ENCODE peak calls at places on chromosomes 16 and 17, in eight cellular contexts. One of them, this sample, is unnamed.

GRCh38 chr17:7443499-7444485 is 1.1 kb upstream of the CHRNB1 start:
- DNase-seq in activated CD4-positive, alpha-beta memory T cell treated with anti-CD3 and anti-CD28 coated beads, Interleukin-2, amount 10 ng/mL, durations not matched to agents 7 days and 5 days: no peak
- DNase-seq in NCI-H774: no peak
- DNase-seq in NCI-H69: no peak
- DNase-seq in NCI-H1092 treated with DMSO at 0.1 percent for 48 hours: no peak
- DNase-seq in epithelial cell of prostate: peak
- DNase-seq in kidney glomerular epithelial cell: no peak
- DNase-seq in hepatic stellate cell: peak
- DNase-seq in this sample: no peak

GRCh38 chr16:48627148-48627547 is 17.2 kb upstream of the N4BP1 start:
- DNase-seq in hepatic stellate cell: no peak
- DNase-seq in epithelial cell of prostate: no peak
- DNase-seq in NCI-H69: no peak
- DNase-seq in kidney glomerular epithelial cell: no peak
- DNase-seq in NCI-H774: no peak
- DNase-seq in NCI-H1092 treated with DMSO at 0.1 percent for 48 hours: no peak
- DNase-seq in activated CD4-positive, alpha-beta memory T cell treated with anti-CD3 and anti-CD28 coated beads, Interleukin-2, amount 10 ng/mL, durations not matched to agents 7 days and 5 days: no peak
- DNase-seq in this sample: no peak

GRCh38 chr16:79381552-79382042 is 218.9 kb downstream of the MAF start:
- DNase-seq in epithelial cell of prostate: no peak
- DNase-seq in NCI-H774: no peak
- DNase-seq in hepatic stellate cell: no peak
- DNase-seq in NCI-H69: no peak
- DNase-seq in kidney glomerular epithelial cell: no peak
- DNase-seq in NCI-H1092 treated with DMSO at 0.1 percent for 48 hours: no peak
- DNase-seq in activated CD4-positive, alpha-beta memory T cell treated with anti-CD3 and anti-CD28 coated beads, Interleukin-2, amount 10 ng/mL, durations not matched to agents 7 days and 5 days: no peak
- DNase-seq in this sample: no peak

GRCh38 chr17:2701996-2702741 is 9.4 kb downstream of the CLUH start:
- DNase-seq in NCI-H774: no peak
- DNase-seq in epithelial cell of prostate: no peak
- DNase-seq in NCI-H69: no peak
- DNase-seq in hepatic stellate cell: no peak
- DNase-seq in NCI-H1092 treated with DMSO at 0.1 percent for 48 hours: no peak
- DNase-seq in kidney glomerular epithelial cell: no peak
- DNase-seq in activated CD4-positive, alpha-beta memory T cell treated with anti-CD3 and anti-CD28 coated beads, Interleukin-2, amount 10 ng/mL, durations not matched to agents 7 days and 5 days: no peak
- DNase-seq in this sample: no peak

GRCh38 chr17:78910885-78911284 is 7.9 kb upstream of the CEP295NL start:
- DNase-seq in hepatic stellate cell: no peak
- DNase-seq in NCI-H1092 treated with DMSO at 0.1 percent for 48 hours: no peak
- DNase-seq in NCI-H69: no peak
- DNase-seq in kidney glomerular epithelial cell: no peak
- DNase-seq in activated CD4-positive, alpha-beta memory T cell treated with anti-CD3 and anti-CD28 coated beads, Interleukin-2, amount 10 ng/mL, durations not matched to agents 7 days and 5 days: no peak
- DNase-seq in epithelial cell of prostate: no peak
- DNase-seq in NCI-H774: no peak
- DNase-seq in this sample: no peak

GRCh38 chr17:74123866-74124265 is 79.6 kb upstream of the RPL38 start:
- DNase-seq in kidney glomerular epithelial cell: no peak
- DNase-seq in activated CD4-positive, alpha-beta memory T cell treated with anti-CD3 and anti-CD28 coated beads, Interleukin-2, amount 10 ng/mL, durations not matched to agents 7 days and 5 days: no peak
- DNase-seq in NCI-H1092 treated with DMSO at 0.1 percent for 48 hours: no peak
- DNase-seq in NCI-H774: no peak
- DNase-seq in NCI-H69: no peak
- DNase-seq in hepatic stellate cell: no peak
- DNase-seq in epithelial cell of prostate: no peak
- DNase-seq in this sample: no peak

GRCh38 chr16:74451951-74452758 is 30.9 kb upstream of the CLEC18B start:
- DNase-seq in activated CD4-positive, alpha-beta memory T cell treated with anti-CD3 and anti-CD28 coated beads, Interleukin-2, amount 10 ng/mL, durations not matched to agents 7 days and 5 days: no peak
- DNase-seq in kidney glomerular epithelial cell: peak
- DNase-seq in NCI-H1092 treated with DMSO at 0.1 percent for 48 hours: no peak
- DNase-seq in NCI-H69: no peak
- DNase-seq in hepatic stellate cell: no peak
- DNase-seq in NCI-H774: no peak
- DNase-seq in epithelial cell of prostate: no peak
- DNase-seq in this sample: no peak

GRCh38 chr16:8962393-8963009 is 1.2 kb downstream of the USP7 start:
- DNase-seq in NCI-H69: peak
- DNase-seq in NCI-H774: no peak
- DNase-seq in hepatic stellate cell: no peak
- DNase-seq in epithelial cell of prostate: no peak
- DNase-seq in activated CD4-positive, alpha-beta memory T cell treated with anti-CD3 and anti-CD28 coated beads, Interleukin-2, amount 10 ng/mL, durations not matched to agents 7 days and 5 days: peak
- DNase-seq in NCI-H1092 treated with DMSO at 0.1 percent for 48 hours: peak
- DNase-seq in kidney glomerular epithelial cell: no peak
- DNase-seq in this sample: no peak

GRCh38 chr17:66459811-66460270 is 157.4 kb downstream of the PRKCA start:
- DNase-seq in kidney glomerular epithelial cell: peak
- DNase-seq in activated CD4-positive, alpha-beta memory T cell treated with anti-CD3 and anti-CD28 coated beads, Interleukin-2, amount 10 ng/mL, durations not matched to agents 7 days and 5 days: no peak
- DNase-seq in NCI-H1092 treated with DMSO at 0.1 percent for 48 hours: no peak
- DNase-seq in NCI-H69: no peak
- DNase-seq in NCI-H774: no peak
- DNase-seq in epithelial cell of prostate: peak
- DNase-seq in hepatic stellate cell: peak
- DNase-seq in this sample: no peak

GRCh38 chr16:78576941-78577340 is 477.5 kb downstream of the WWOX start:
- DNase-seq in kidney glomerular epithelial cell: peak
- DNase-seq in epithelial cell of prostate: peak
- DNase-seq in hepatic stellate cell: no peak
- DNase-seq in NCI-H1092 treated with DMSO at 0.1 percent for 48 hours: no peak
- DNase-seq in activated CD4-positive, alpha-beta memory T cell treated with anti-CD3 and anti-CD28 coated beads, Interleukin-2, amount 10 ng/mL, durations not matched to agents 7 days and 5 days: no peak
- DNase-seq in NCI-H774: no peak
- DNase-seq in NCI-H69: no peak
- DNase-seq in this sample: no peak

GRCh38 chr16:57797526-57798266 is 4.6 kb downstream of the KIFC3 start:
- DNase-seq in NCI-H69: peak
- DNase-seq in epithelial cell of prostate: no peak
- DNase-seq in kidney glomerular epithelial cell: peak
- DNase-seq in activated CD4-positive, alpha-beta memory T cell treated with anti-CD3 and anti-CD28 coated beads, Interleukin-2, amount 10 ng/mL, durations not matched to agents 7 days and 5 days: no peak
- DNase-seq in NCI-H774: no peak
- DNase-seq in hepatic stellate cell: no peak
- DNase-seq in NCI-H1092 treated with DMSO at 0.1 percent for 48 hours: peak
- DNase-seq in this sample: no peak

GRCh38 chr17:55279203-55279602 is 14.4 kb downstream of the HLF start:
- DNase-seq in hepatic stellate cell: no peak
- DNase-seq in kidney glomerular epithelial cell: no peak
- DNase-seq in epithelial cell of prostate: no peak
- DNase-seq in NCI-H69: no peak
- DNase-seq in NCI-H774: no peak
- DNase-seq in NCI-H1092 treated with DMSO at 0.1 percent for 48 hours: no peak
- DNase-seq in activated CD4-positive, alpha-beta memory T cell treated with anti-CD3 and anti-CD28 coated beads, Interleukin-2, amount 10 ng/mL, durations not matched to agents 7 days and 5 days: no peak
- DNase-seq in this sample: no peak

GRCh38 chr17:48048321-48049140 is at the start of gene NFE2L1:
- DNase-seq in NCI-H774: peak
- DNase-seq in epithelial cell of prostate: no peak
- DNase-seq in hepatic stellate cell: peak
- DNase-seq in kidney glomerular epithelial cell: peak
- DNase-seq in activated CD4-positive, alpha-beta memory T cell treated with anti-CD3 and anti-CD28 coated beads, Interleukin-2, amount 10 ng/mL, durations not matched to agents 7 days and 5 days: peak
- DNase-seq in NCI-H69: peak
- DNase-seq in NCI-H1092 treated with DMSO at 0.1 percent for 48 hours: peak
- DNase-seq in this sample: peak

GRCh38 chr17:61574542-61575351 is 16.3 kb downstream of the NACA2 start:
- DNase-seq in NCI-H1092 treated with DMSO at 0.1 percent for 48 hours: peak
- DNase-seq in NCI-H69: peak
- DNase-seq in hepatic stellate cell: peak
- DNase-seq in NCI-H774: peak
- DNase-seq in epithelial cell of prostate: no peak
- DNase-seq in activated CD4-positive, alpha-beta memory T cell treated with anti-CD3 and anti-CD28 coated beads, Interleukin-2, amount 10 ng/mL, durations not matched to agents 7 days and 5 days: no peak
- DNase-seq in kidney glomerular epithelial cell: no peak
- DNase-seq in this sample: peak

GRCh38 chr17:43905400-43905984 is 1.8 kb downstream of the MPP2 start:
- DNase-seq in kidney glomerular epithelial cell: no peak
- DNase-seq in hepatic stellate cell: no peak
- DNase-seq in NCI-H69: peak
- DNase-seq in epithelial cell of prostate: no peak
- DNase-seq in NCI-H1092 treated with DMSO at 0.1 percent for 48 hours: peak
- DNase-seq in activated CD4-positive, alpha-beta memory T cell treated with anti-CD3 and anti-CD28 coated beads, Interleukin-2, amount 10 ng/mL, durations not matched to agents 7 days and 5 days: no peak
- DNase-seq in NCI-H774: no peak
- DNase-seq in this sample: peak

GRCh38 chr17:43611230-43611969 is 50.3 kb downstream of the MEOX1 start:
- DNase-seq in NCI-H69: no peak
- DNase-seq in NCI-H1092 treated with DMSO at 0.1 percent for 48 hours: no peak
- DNase-seq in epithelial cell of prostate: no peak
- DNase-seq in activated CD4-positive, alpha-beta memory T cell treated with anti-CD3 and anti-CD28 coated beads, Interleukin-2, amount 10 ng/mL, durations not matched to agents 7 days and 5 days: no peak
- DNase-seq in kidney glomerular epithelial cell: no peak
- DNase-seq in hepatic stellate cell: no peak
- DNase-seq in NCI-H774: no peak
- DNase-seq in this sample: no peak

GRCh38 chr16:12087901-12088364 is 111.4 kb downstream of the SNX29 start:
- DNase-seq in activated CD4-positive, alpha-beta memory T cell treated with anti-CD3 and anti-CD28 coated beads, Interleukin-2, amount 10 ng/mL, durations not matched to agents 7 days and 5 days: no peak
- DNase-seq in NCI-H774: peak
- DNase-seq in epithelial cell of prostate: no peak
- DNase-seq in NCI-H69: peak
- DNase-seq in NCI-H1092 treated with DMSO at 0.1 percent for 48 hours: peak
- DNase-seq in hepatic stellate cell: no peak
- DNase-seq in kidney glomerular epithelial cell: no peak
- DNase-seq in this sample: peak

GRCh38 chr16:64008131-64008530 is 1113.7 kb downstream of the CDH11 start:
- DNase-seq in activated CD4-positive, alpha-beta memory T cell treated with anti-CD3 and anti-CD28 coated beads, Interleukin-2, amount 10 ng/mL, durations not matched to agents 7 days and 5 days: no peak
- DNase-seq in kidney glomerular epithelial cell: no peak
- DNase-seq in NCI-H1092 treated with DMSO at 0.1 percent for 48 hours: no peak
- DNase-seq in epithelial cell of prostate: no peak
- DNase-seq in NCI-H774: no peak
- DNase-seq in hepatic stellate cell: no peak
- DNase-seq in NCI-H69: no peak
- DNase-seq in this sample: no peak

GRCh38 chr16:12815361-12815760 is 11.7 kb upstream of the CPPED1 start:
- DNase-seq in NCI-H774: no peak
- DNase-seq in epithelial cell of prostate: no peak
- DNase-seq in NCI-H1092 treated with DMSO at 0.1 percent for 48 hours: peak
- DNase-seq in NCI-H69: peak
- DNase-seq in hepatic stellate cell: no peak
- DNase-seq in activated CD4-positive, alpha-beta memory T cell treated with anti-CD3 and anti-CD28 coated beads, Interleukin-2, amount 10 ng/mL, durations not matched to agents 7 days and 5 days: no peak
- DNase-seq in kidney glomerular epithelial cell: no peak
- DNase-seq in this sample: no peak

GRCh38 chr16:5215911-5216310 is 118.3 kb upstream of the EEF2KMT start:
- DNase-seq in NCI-H774: no peak
- DNase-seq in activated CD4-positive, alpha-beta memory T cell treated with anti-CD3 and anti-CD28 coated beads, Interleukin-2, amount 10 ng/mL, durations not matched to agents 7 days and 5 days: no peak
- DNase-seq in hepatic stellate cell: no peak
- DNase-seq in kidney glomerular epithelial cell: no peak
- DNase-seq in epithelial cell of prostate: no peak
- DNase-seq in NCI-H69: peak
- DNase-seq in NCI-H1092 treated with DMSO at 0.1 percent for 48 hours: no peak
- DNase-seq in this sample: no peak

GRCh38 chr17:4506180-4506814 is 7.6 kb downstream of the SPNS2 start:
- DNase-seq in hepatic stellate cell: no peak
- DNase-seq in epithelial cell of prostate: no peak
- DNase-seq in NCI-H69: no peak
- DNase-seq in NCI-H774: no peak
- DNase-seq in kidney glomerular epithelial cell: no peak
- DNase-seq in NCI-H1092 treated with DMSO at 0.1 percent for 48 hours: no peak
- DNase-seq in activated CD4-positive, alpha-beta memory T cell treated with anti-CD3 and anti-CD28 coated beads, Interleukin-2, amount 10 ng/mL, durations not matched to agents 7 days and 5 days: no peak
- DNase-seq in this sample: no peak

GRCh38 chr17:42194133-42194899 is at the start of gene GHDC:
- DNase-seq in hepatic stellate cell: peak
- DNase-seq in epithelial cell of prostate: no peak
- DNase-seq in NCI-H1092 treated with DMSO at 0.1 percent for 48 hours: peak
- DNase-seq in NCI-H774: peak
- DNase-seq in NCI-H69: peak
- DNase-seq in kidney glomerular epithelial cell: peak
- DNase-seq in activated CD4-positive, alpha-beta memory T cell treated with anti-CD3 and anti-CD28 coated beads, Interleukin-2, amount 10 ng/mL, durations not matched to agents 7 days and 5 days: peak
- DNase-seq in this sample: peak

GRCh38 chr16:77212736-77213541 is 13.7 kb downstream of the SYCE1L start:
- DNase-seq in NCI-H1092 treated with DMSO at 0.1 percent for 48 hours: peak
- DNase-seq in hepatic stellate cell: no peak
- DNase-seq in NCI-H774: peak
- DNase-seq in activated CD4-positive, alpha-beta memory T cell treated with anti-CD3 and anti-CD28 coated beads, Interleukin-2, amount 10 ng/mL, durations not matched to agents 7 days and 5 days: peak
- DNase-seq in kidney glomerular epithelial cell: peak
- DNase-seq in epithelial cell of prostate: no peak
- DNase-seq in NCI-H69: peak
- DNase-seq in this sample: peak

GRCh38 chr16:57889111-57889510 is 81.8 kb downstream of the CNGB1 start:
- DNase-seq in activated CD4-positive, alpha-beta memory T cell treated with anti-CD3 and anti-CD28 coated beads, Interleukin-2, amount 10 ng/mL, durations not matched to agents 7 days and 5 days: no peak
- DNase-seq in NCI-H69: no peak
- DNase-seq in NCI-H1092 treated with DMSO at 0.1 percent for 48 hours: no peak
- DNase-seq in epithelial cell of prostate: no peak
- DNase-seq in hepatic stellate cell: no peak
- DNase-seq in kidney glomerular epithelial cell: no peak
- DNase-seq in NCI-H774: no peak
- DNase-seq in this sample: no peak

GRCh38 chr17:336110-337021 is 16.2 kb downstream of the RPH3AL start:
- DNase-seq in epithelial cell of prostate: no peak
- DNase-seq in activated CD4-positive, alpha-beta memory T cell treated with anti-CD3 and anti-CD28 coated beads, Interleukin-2, amount 10 ng/mL, durations not matched to agents 7 days and 5 days: no peak
- DNase-seq in NCI-H69: peak
- DNase-seq in hepatic stellate cell: no peak
- DNase-seq in kidney glomerular epithelial cell: no peak
- DNase-seq in NCI-H1092 treated with DMSO at 0.1 percent for 48 hours: peak
- DNase-seq in NCI-H774: no peak
- DNase-seq in this sample: peak

GRCh38 chr16:85770741-85771140 is 19.8 kb upstream of the C16orf74 start:
- DNase-seq in NCI-H1092 treated with DMSO at 0.1 percent for 48 hours: no peak
- DNase-seq in epithelial cell of prostate: no peak
- DNase-seq in NCI-H774: no peak
- DNase-seq in activated CD4-positive, alpha-beta memory T cell treated with anti-CD3 and anti-CD28 coated beads, Interleukin-2, amount 10 ng/mL, durations not matched to agents 7 days and 5 days: no peak
- DNase-seq in kidney glomerular epithelial cell: no peak
- DNase-seq in NCI-H69: no peak
- DNase-seq in hepatic stellate cell: no peak
- DNase-seq in this sample: no peak

GRCh38 chr17:75785770-75786538 is 1.3 kb downstream of the UNK start:
- DNase-seq in NCI-H1092 treated with DMSO at 0.1 percent for 48 hours: peak
- DNase-seq in NCI-H774: no peak
- DNase-seq in activated CD4-positive, alpha-beta memory T cell treated with anti-CD3 and anti-CD28 coated beads, Interleukin-2, amount 10 ng/mL, durations not matched to agents 7 days and 5 days: no peak
- DNase-seq in NCI-H69: peak
- DNase-seq in kidney glomerular epithelial cell: peak
- DNase-seq in hepatic stellate cell: no peak
- DNase-seq in epithelial cell of prostate: no peak
- DNase-seq in this sample: peak

GRCh38 chr16:27925612-27926011 is 137.9 kb downstream of the GSG1L start:
- DNase-seq in kidney glomerular epithelial cell: no peak
- DNase-seq in epithelial cell of prostate: no peak
- DNase-seq in NCI-H69: peak
- DNase-seq in NCI-H1092 treated with DMSO at 0.1 percent for 48 hours: no peak
- DNase-seq in activated CD4-positive, alpha-beta memory T cell treated with anti-CD3 and anti-CD28 coated beads, Interleukin-2, amount 10 ng/mL, durations not matched to agents 7 days and 5 days: no peak
- DNase-seq in NCI-H774: no peak
- DNase-seq in hepatic stellate cell: no peak
- DNase-seq in this sample: peak

This sample was measured in NCI-H1105 treated with DMSO at 0.1 percent for 48 hours.